ENCODE peak calls at places on chromosomes 2 and 18, in four cellular contexts. One of them, this sample, is unnamed.
A peak's percentile ranks its signal among the peaks of the same experiment; 100 is the strongest.

GRCh38 chr2:219060821-219061791 is at the start of gene IHH:
- DNase-seq in heart left ventricle: no peak
- DNase-seq in GDM1: no peak
- DNase-seq in heart right ventricle: no peak
- DNase-seq in this sample: peak; percentile 46

GRCh38 chr18:40179647-40180175 is 1775.3 kb upstream of the PIK3C3 start:
- DNase-seq in heart left ventricle: no peak
- DNase-seq in GDM1: no peak
- DNase-seq in heart right ventricle: no peak
- DNase-seq in this sample: no peak

GRCh38 chr2:120060088-120060623 is 47.3 kb downstream of the EPB41L5 start:
- DNase-seq in heart left ventricle: no peak
- DNase-seq in GDM1: no peak
- DNase-seq in heart right ventricle: no peak
- DNase-seq in this sample: no peak

GRCh38 chr2:201696151-201696659 is 2.2 kb downstream of the MPP4 start:
- DNase-seq in heart left ventricle: no peak
- DNase-seq in GDM1: no peak
- DNase-seq in heart right ventricle: no peak
- DNase-seq in this sample: no peak

GRCh38 chr2:230410861-230411464 is 5.0 kb upstream of the SP100 start:
- DNase-seq in heart left ventricle: no peak
- DNase-seq in GDM1: no peak
- DNase-seq in heart right ventricle: no peak
- DNase-seq in this sample: no peak

GRCh38 chr2:237742614-237743013 is 56.0 kb upstream of the RBM44 start:
- DNase-seq in heart left ventricle: no peak
- DNase-seq in GDM1: no peak
- DNase-seq in heart right ventricle: no peak
- DNase-seq in this sample: no peak

GRCh38 chr2:88855620-88856408 is 164.3 kb downstream of the RPIA start:
- DNase-seq in heart left ventricle: no peak
- DNase-seq in GDM1: no peak
- DNase-seq in heart right ventricle: no peak
- DNase-seq in this sample: no peak

GRCh38 chr18:73645175-73645715 is 502.4 kb downstream of the FBXO15 start:
- DNase-seq in heart left ventricle: no peak
- DNase-seq in GDM1: no peak
- DNase-seq in heart right ventricle: no peak
- DNase-seq in this sample: no peak

GRCh38 chr2:39202639-39203369 is 41.0 kb downstream of the CDKL4 start:
- DNase-seq in heart left ventricle: no peak
- DNase-seq in GDM1: no peak
- DNase-seq in heart right ventricle: no peak
- DNase-seq in this sample: no peak

GRCh38 chr18:62128157-62128556 is 58.7 kb downstream of the PIGN start:
- DNase-seq in heart left ventricle: no peak
- DNase-seq in GDM1: no peak
- DNase-seq in heart right ventricle: no peak
- DNase-seq in this sample: no peak

GRCh38 chr2:28035816-28036215 is 145.3 kb downstream of the BABAM2 start:
- DNase-seq in heart left ventricle: no peak
- DNase-seq in GDM1: no peak
- DNase-seq in heart right ventricle: no peak
- DNase-seq in this sample: no peak

GRCh38 chr18:41266616-41267015 is 688.4 kb upstream of the PIK3C3 start:
- DNase-seq in heart left ventricle: no peak
- DNase-seq in GDM1: no peak
- DNase-seq in heart right ventricle: no peak
- DNase-seq in this sample: no peak

GRCh38 chr2:12717988-12718661 is 1.4 kb downstream of the TRIB2 start:
- DNase-seq in heart left ventricle: no peak
- DNase-seq in GDM1: no peak
- DNase-seq in heart right ventricle: no peak
- DNase-seq in this sample: no peak

GRCh38 chr2:73238149-73238548 is 4.0 kb downstream of the CCT7 start:
- DNase-seq in heart left ventricle: no peak
- DNase-seq in GDM1: no peak
- DNase-seq in heart right ventricle: no peak
- DNase-seq in this sample: no peak

GRCh38 chr2:239247401-239248245 is 153.2 kb downstream of the HDAC4 start:
- DNase-seq in heart left ventricle: no peak
- DNase-seq in GDM1: no peak
- DNase-seq in heart right ventricle: no peak
- DNase-seq in this sample: no peak

GRCh38 chr2:201257381-201257940 is 2.9 kb upstream of the CASP8 start:
- DNase-seq in heart left ventricle: peak; percentile 32
- DNase-seq in GDM1: peak; percentile 74
- DNase-seq in heart right ventricle: peak; percentile 25
- DNase-seq in this sample: peak; percentile 61

GRCh38 chr2:233331536-233331935 is 22.8 kb upstream of the DGKD start:
- DNase-seq in heart left ventricle: peak; percentile 57
- DNase-seq in GDM1: peak; percentile 95
- DNase-seq in heart right ventricle: no peak
- DNase-seq in this sample: peak; percentile 87

GRCh38 chr2:230179086-230179485 is 40.7 kb downstream of the SP110 start:
- DNase-seq in heart left ventricle: no peak
- DNase-seq in GDM1: no peak
- DNase-seq in heart right ventricle: no peak
- DNase-seq in this sample: no peak

GRCh38 chr2:133954636-133955035 is 299.2 kb upstream of the MGAT5 start:
- DNase-seq in heart left ventricle: no peak
- DNase-seq in GDM1: no peak
- DNase-seq in heart right ventricle: no peak
- DNase-seq in this sample: no peak

GRCh38 chr18:76483780-76484179 is 11.3 kb downstream of the ZNF516 start:
- DNase-seq in heart left ventricle: no peak
- DNase-seq in GDM1: no peak
- DNase-seq in heart right ventricle: no peak
- DNase-seq in this sample: no peak

GRCh38 chr2:236054661-236055060 is 113.5 kb downstream of the GBX2 start:
- DNase-seq in heart left ventricle: no peak
- DNase-seq in GDM1: no peak
- DNase-seq in heart right ventricle: no peak
- DNase-seq in this sample: no peak

GRCh38 chr2:95310211-95310610 is 13.1 kb downstream of the KCNIP3 start:
- DNase-seq in heart left ventricle: no peak
- DNase-seq in GDM1: no peak
- DNase-seq in heart right ventricle: no peak
- DNase-seq in this sample: no peak

GRCh38 chr2:113219525-113219888 is 45.7 kb downstream of the PSD4 start:
- DNase-seq in heart left ventricle: no peak
- DNase-seq in GDM1: no peak
- DNase-seq in heart right ventricle: no peak
- DNase-seq in this sample: no peak